ENCODE peak calls at places on chromosomes 5 and 9, in eight cellular contexts. X is gastrocnemius medialis; W is spleen; A is esophagus muscularis mucosa; R is heart left ventricle; U is GM12878; Y is effector memory CD4-positive, alpha-beta T cell; Q is tibial nerve. L is an unnamed sample.

GRCh38 chr9:125189011-125189360 is 617 bp downstream of the PPP6C start:
- DNase-seq in X (no peak), W (peak; percentile 91), A (no peak), R (no peak), U (no peak), Y (peak; percentile 25), Q (no peak), L (no peak)

GRCh38 chr9:96663506-96664120 is 8.5 kb upstream of the PRXL2C start:
- DNase-seq in X (no peak), W (no peak), A (no peak), R (no peak), U (no peak), Y (no peak), Q (no peak), L (no peak)

GRCh38 chr9:124216474-124217176 is 41.1 kb upstream of the NEK6 start:
- DNase-seq in X (no peak), W (peak; percentile 93), A (no peak), R (peak; percentile 35), U (peak; percentile 80), Y (no peak), Q (no peak), L (peak; percentile 32)

GRCh38 chr5:98975223-98975622 is 46.4 kb upstream of the CHD1 start:
- DNase-seq in X (no peak), W (no peak), A (no peak), R (no peak), U (no peak), Y (no peak), Q (no peak), L (no peak)

GRCh38 chr9:134680393-134681060 is 38.9 kb downstream of the COL5A1 start:
- DNase-seq in X (no peak), W (peak; percentile 60), A (no peak), R (no peak), U (no peak), Y (no peak), Q (no peak), L (no peak)

GRCh38 chr5:114427204-114427603 is 65.3 kb downstream of the KCNN2 start:
- DNase-seq in X (no peak), W (no peak), A (no peak), R (no peak), U (no peak), Y (no peak), Q (no peak), L (no peak)

GRCh38 chr5:44660251-44660650 is 148.5 kb upstream of the MRPS30 start:
- DNase-seq in X (no peak), W (no peak), A (no peak), R (no peak), U (no peak), Y (no peak), Q (no peak), L (no peak)

GRCh38 chr9:138096192-138096845 is 218.7 kb downstream of the CACNA1B start:
- DNase-seq in X (no peak), W (no peak), A (peak; percentile 81), R (no peak), U (no peak), Y (no peak), Q (no peak), L (no peak)

GRCh38 chr9:16329699-16330113 is 540.8 kb downstream of the BNC2 start:
- DNase-seq in X (no peak), W (no peak), A (no peak), R (peak; percentile 63), U (no peak), Y (no peak), Q (no peak), L (no peak)

GRCh38 chr5:16178745-16179372 is 732 bp downstream of the MARCHF11 start:
- DNase-seq in X (no peak), W (peak; percentile 71), A (no peak), R (peak; percentile 75), U (no peak), Y (no peak), Q (peak; percentile 26), L (peak; percentile 40)

GRCh38 chr9:113665756-113666155 is 202.2 kb downstream of the RGS3 start:
- DNase-seq in X (no peak), W (no peak), A (no peak), R (no peak), U (no peak), Y (no peak), Q (no peak), L (no peak)

GRCh38 chr5:97276721-97277120 is 93.7 kb upstream of the RIOK2 start:
- DNase-seq in X (no peak), W (no peak), A (no peak), R (no peak), U (no peak), Y (no peak), Q (no peak), L (no peak)

GRCh38 chr5:142412581-142412980 is 87.8 kb upstream of the SPRY4 start:
- DNase-seq in X (no peak), W (no peak), A (no peak), R (no peak), U (no peak), Y (no peak), Q (no peak), L (no peak)

GRCh38 chr5:150989695-150990094 is 30.7 kb upstream of the GPX3 start:
- DNase-seq in X (no peak), W (no peak), A (no peak), R (no peak), U (no peak), Y (no peak), Q (no peak), L (no peak)

GRCh38 chr9:36960575-36960955 is 73.5 kb downstream of the PAX5 start:
- DNase-seq in X (no peak), W (no peak), A (no peak), R (no peak), U (no peak), Y (no peak), Q (no peak), L (no peak)

GRCh38 chr5:1883925-1884637 is 1.4 kb upstream of the IRX4 start:
- DNase-seq in X (no peak), W (peak; percentile 68), A (no peak), R (no peak), U (no peak), Y (no peak), Q (no peak), L (no peak)

GRCh38 chr5:140554454-140554853 is 2.8 kb downstream of the SRA1 start:
- DNase-seq in X (no peak), W (no peak), A (no peak), R (no peak), U (no peak), Y (no peak), Q (no peak), L (no peak)
- H3K27ac ChIP-seq in X (peak overlapping the region; percentile 97), W (peak overlapping the region; percentile 62), A (no peak overlapping the region), R (no peak overlapping the region), U (peak overlapping the region; percentile 16), Y (no peak overlapping the region), Q (no peak overlapping the region), L (no peak overlapping the region)

GRCh38 chr9:93573204-93573828 is 3.1 kb upstream of the PHF2 start:
- DNase-seq in X (no peak), W (no peak), A (no peak), R (no peak), U (no peak), Y (no peak), Q (no peak), L (no peak)

GRCh38 chr9:93574091-93574899 is 2.1 kb upstream of the PHF2 start:
- DNase-seq in X (no peak), W (no peak), A (no peak), R (no peak), U (no peak), Y (no peak), Q (no peak), L (no peak)

GRCh38 chr9:93575706-93576295 is 583 bp upstream of the PHF2 start:
- DNase-seq in X (no peak), W (peak; percentile 89), A (peak; percentile 92), R (peak; percentile 63), U (no peak), Y (peak; percentile 50), Q (peak; percentile 49), L (no peak)

GRCh38 chr9:93576296-93577044 is at the start of gene PHF2:
- DNase-seq in X (no peak), W (peak; percentile 89), A (peak; percentile 75), R (peak; percentile 48), U (no peak), Y (peak; percentile 14), Q (no peak), L (no peak)

GRCh38 chr9:93574900-93575705 is 1.3 kb upstream of the PHF2 start:
- DNase-seq in X (no peak), W (peak; percentile 84), A (no peak), R (no peak), U (no peak), Y (no peak), Q (no peak), L (no peak)
- H3K27ac ChIP-seq in X (peak overlapping the region; percentile 86), W (peak overlapping the region; percentile 95), A (peak overlapping the region; percentile 92), R (peak overlapping the region; percentile 90), U (peak overlapping the region; percentile 61), Y (peak overlapping the region; percentile 74), Q (peak overlapping the region; percentile 93), L (peak overlapping the region; percentile 82)

GRCh38 chr9:108047264-108047663 is 557.7 kb upstream of the KLF4 start:
- DNase-seq in X (no peak), W (no peak), A (no peak), R (no peak), U (no peak), Y (no peak), Q (no peak), L (no peak)

GRCh38 chr9:108050894-108051293 is 561.3 kb upstream of the KLF4 start:
- DNase-seq in X (no peak), W (no peak), A (no peak), R (no peak), U (no peak), Y (no peak), Q (no peak), L (no peak)

GRCh38 chr9:108048406-108049025 is 558.9 kb upstream of the KLF4 start:
- DNase-seq in X (no peak), W (no peak), A (no peak), R (no peak), U (no peak), Y (no peak), Q (no peak), L (no peak)

GRCh38 chr9:108049026-108049591 is 559.5 kb upstream of the KLF4 start:
- DNase-seq in X (no peak), W (no peak), A (no peak), R (no peak), U (no peak), Y (no peak), Q (no peak), L (no peak)

GRCh38 chr9:108049671-108050494 is 560.3 kb upstream of the KLF4 start:
- DNase-seq in X (no peak), W (no peak), A (no peak), R (no peak), U (no peak), Y (no peak), Q (no peak), L (no peak)
- H3K27ac ChIP-seq in X (no peak overlapping the region), W (no peak overlapping the region), A (no peak overlapping the region), R (no peak overlapping the region), U (no peak overlapping the region), Y (no peak overlapping the region), Q (no peak overlapping the region), L (no peak overlapping the region)

DNA sequence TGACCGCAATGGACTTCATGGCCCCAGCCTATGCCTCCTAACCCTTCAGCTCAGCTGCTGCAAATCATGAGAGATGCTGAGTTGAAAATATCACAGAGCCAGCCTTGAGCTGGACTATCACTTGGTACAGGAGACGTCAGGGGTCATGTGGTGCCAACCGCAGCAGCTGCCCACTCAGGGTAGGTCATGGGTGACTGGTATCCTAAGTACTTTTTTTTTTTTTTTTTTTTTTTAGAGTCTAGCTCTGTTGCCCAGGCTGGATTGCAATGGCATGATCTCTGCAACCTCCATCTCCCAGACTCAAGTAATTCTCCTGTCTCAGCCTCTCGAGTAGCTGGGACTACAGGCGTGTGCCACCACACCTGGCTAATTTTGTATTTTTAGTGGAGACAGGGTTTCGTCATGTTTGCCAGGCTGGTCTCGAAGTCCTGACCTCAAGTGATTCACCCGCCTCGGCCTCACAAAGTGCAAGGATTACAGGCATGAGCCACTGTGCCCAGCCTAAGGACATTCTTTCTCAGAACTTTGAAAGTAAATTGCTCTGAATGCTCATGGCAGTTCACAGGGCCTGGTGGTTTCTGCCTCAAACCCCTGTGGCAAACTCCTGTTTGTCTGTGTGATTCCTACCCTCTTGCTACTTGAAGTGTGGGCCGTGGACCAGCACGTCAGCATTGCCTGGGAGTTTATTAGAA is 21.3 kb downstream of the WWC1 start:
- DNase-seq in X (no peak), W (peak; percentile 12), A (no peak), R (no peak), U (no peak), Y (no peak), Q (no peak), L (no peak)
- H3K27ac ChIP-seq in X (no peak overlapping the region), W (no peak overlapping the region), A (no peak overlapping the region), R (no peak overlapping the region), U (no peak overlapping the region), Y (no peak overlapping the region), Q (no peak overlapping the region), L (no peak overlapping the region)

L was measured in substantia nigra.